ENCODE peak calls at places on chromosomes 6 and 20, in five cellular contexts. One of them, this sample, is unnamed.

GRCh38 chr6:117263353-117263927 is 1.9 kb upstream of the VGLL2 start:
- DNase-seq in cardiac fibroblast: no peak
- DNase-seq in choroid plexus epithelial cell: no peak
- DNase-seq in left ventricle myocardium inferior: no peak
- DNase-seq in Panc1: no peak
- DNase-seq in this sample: no peak

GRCh38 chr20:1934578-1935573 is 39.7 kb downstream of the SIRPA start:
- DNase-seq in cardiac fibroblast: peak; percentile 96
- DNase-seq in choroid plexus epithelial cell: peak; percentile 62
- DNase-seq in left ventricle myocardium inferior: peak; percentile 74
- DNase-seq in Panc1: no peak
- DNase-seq in this sample: peak; percentile 85

GRCh38 chr20:48636301-48636700 is 191.5 kb downstream of the PREX1 start:
- DNase-seq in cardiac fibroblast: no peak
- DNase-seq in choroid plexus epithelial cell: no peak
- DNase-seq in left ventricle myocardium inferior: no peak
- DNase-seq in Panc1: no peak
- DNase-seq in this sample: no peak

GRCh38 chr20:63094767-63095499 is 88.2 kb upstream of the BHLHE23 start:
- DNase-seq in cardiac fibroblast: no peak
- DNase-seq in choroid plexus epithelial cell: no peak
- DNase-seq in left ventricle myocardium inferior: peak; percentile 7
- DNase-seq in Panc1: no peak
- DNase-seq in this sample: no peak

GRCh38 chr6:2132416-2132815 is 113.0 kb downstream of the GMDS start:
- DNase-seq in cardiac fibroblast: peak; percentile 26
- DNase-seq in choroid plexus epithelial cell: no peak
- DNase-seq in left ventricle myocardium inferior: no peak
- DNase-seq in Panc1: no peak
- DNase-seq in this sample: peak; percentile 80

GRCh38 chr6:157990321-157991066 is 8.8 kb downstream of the SYNJ2 start:
- DNase-seq in cardiac fibroblast: no peak
- DNase-seq in choroid plexus epithelial cell: peak; percentile 48
- DNase-seq in left ventricle myocardium inferior: no peak
- DNase-seq in Panc1: no peak
- DNase-seq in this sample: no peak

GRCh38 chr6:154196333-154196732 is 157.3 kb downstream of the OPRM1 start:
- DNase-seq in cardiac fibroblast: no peak
- DNase-seq in choroid plexus epithelial cell: no peak
- DNase-seq in left ventricle myocardium inferior: no peak
- DNase-seq in Panc1: no peak
- DNase-seq in this sample: no peak

GRCh38 chr20:34907616-34908469 is 31.4 kb downstream of the ACSS2 start:
- DNase-seq in cardiac fibroblast: peak; percentile 89
- DNase-seq in choroid plexus epithelial cell: peak; percentile 54
- DNase-seq in left ventricle myocardium inferior: peak; percentile 53
- DNase-seq in Panc1: peak; percentile 76
- DNase-seq in this sample: peak; percentile 97

GRCh38 chr6:108633436-108633835 is 72.7 kb downstream of the FOXO3 start:
- DNase-seq in cardiac fibroblast: peak; percentile 41
- DNase-seq in choroid plexus epithelial cell: no peak
- DNase-seq in left ventricle myocardium inferior: no peak
- DNase-seq in Panc1: no peak
- DNase-seq in this sample: no peak

GRCh38 chr6:25280617-25280990 is 1.4 kb downstream of the CARMIL1 start:
- DNase-seq in cardiac fibroblast: peak; percentile 55
- DNase-seq in choroid plexus epithelial cell: peak; percentile 24
- DNase-seq in left ventricle myocardium inferior: no peak
- DNase-seq in Panc1: no peak
- DNase-seq in this sample: peak; percentile 52

DNA sequence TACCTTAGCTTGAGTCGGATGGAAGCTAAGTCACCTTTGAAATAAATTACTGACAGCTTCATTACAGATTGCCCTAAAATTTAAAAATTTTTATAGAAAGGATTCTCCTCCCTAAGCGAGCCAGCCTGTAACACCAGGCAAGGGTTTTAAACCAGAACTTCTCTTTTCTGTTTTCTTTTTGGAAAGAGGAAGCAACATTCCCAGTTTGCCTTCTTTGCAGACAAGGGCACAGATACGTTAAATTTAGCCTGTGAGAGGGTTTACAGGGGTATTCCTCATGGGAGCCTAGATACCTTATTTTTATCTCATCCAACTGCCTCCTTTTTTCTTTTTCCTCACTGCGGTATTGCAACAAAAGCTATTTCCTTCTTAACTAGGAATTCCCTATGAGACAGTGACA is 45.0 kb downstream of the GNAS start:
- DNase-seq in cardiac fibroblast: no peak
- DNase-seq in choroid plexus epithelial cell: no peak
- DNase-seq in left ventricle myocardium inferior: no peak
- DNase-seq in Panc1: no peak
- DNase-seq in this sample: no peak
- H3K4me3 ChIP-seq in cardiac fibroblast: no peak overlapping the region
- H3K4me3 ChIP-seq in choroid plexus epithelial cell: no peak overlapping the region
- H3K4me3 ChIP-seq in left ventricle myocardium inferior: peak overlapping the region; percentile 28
- H3K4me3 ChIP-seq in Panc1: no peak overlapping the region
- H3K4me3 ChIP-seq in this sample: no peak overlapping the region

GRCh38 chr6:136284909-136285308 is 4.7 kb downstream of the BCLAF1 start:
- DNase-seq in cardiac fibroblast: peak; percentile 33
- DNase-seq in choroid plexus epithelial cell: peak; percentile 56
- DNase-seq in left ventricle myocardium inferior: no peak
- DNase-seq in Panc1: no peak
- DNase-seq in this sample: peak; percentile 63
- H3K4me3 ChIP-seq in cardiac fibroblast: no peak overlapping the region
- H3K4me3 ChIP-seq in choroid plexus epithelial cell: no peak overlapping the region
- H3K4me3 ChIP-seq in left ventricle myocardium inferior: no peak overlapping the region
- H3K4me3 ChIP-seq in Panc1: no peak overlapping the region
- H3K4me3 ChIP-seq in this sample: no peak overlapping the region

GRCh38 chr20:38882600-38882999 is 43.6 kb upstream of the FAM83D start:
- DNase-seq in cardiac fibroblast: no peak
- DNase-seq in choroid plexus epithelial cell: no peak
- DNase-seq in left ventricle myocardium inferior: no peak
- DNase-seq in Panc1: no peak
- DNase-seq in this sample: no peak

GRCh38 chr20:38881806-38882440 is 44.3 kb upstream of the FAM83D start:
- DNase-seq in cardiac fibroblast: no peak
- DNase-seq in choroid plexus epithelial cell: no peak
- DNase-seq in left ventricle myocardium inferior: no peak
- DNase-seq in Panc1: no peak
- DNase-seq in this sample: no peak

GRCh38 chr20:38883981-38884733 is 42.1 kb upstream of the FAM83D start:
- DNase-seq in cardiac fibroblast: no peak
- DNase-seq in choroid plexus epithelial cell: no peak
- DNase-seq in left ventricle myocardium inferior: no peak
- DNase-seq in Panc1: no peak
- DNase-seq in this sample: no peak

GRCh38 chr20:38885357-38885756 is 40.9 kb upstream of the FAM83D start:
- DNase-seq in cardiac fibroblast: no peak
- DNase-seq in choroid plexus epithelial cell: no peak
- DNase-seq in left ventricle myocardium inferior: no peak
- DNase-seq in Panc1: no peak
- DNase-seq in this sample: no peak

DNA sequence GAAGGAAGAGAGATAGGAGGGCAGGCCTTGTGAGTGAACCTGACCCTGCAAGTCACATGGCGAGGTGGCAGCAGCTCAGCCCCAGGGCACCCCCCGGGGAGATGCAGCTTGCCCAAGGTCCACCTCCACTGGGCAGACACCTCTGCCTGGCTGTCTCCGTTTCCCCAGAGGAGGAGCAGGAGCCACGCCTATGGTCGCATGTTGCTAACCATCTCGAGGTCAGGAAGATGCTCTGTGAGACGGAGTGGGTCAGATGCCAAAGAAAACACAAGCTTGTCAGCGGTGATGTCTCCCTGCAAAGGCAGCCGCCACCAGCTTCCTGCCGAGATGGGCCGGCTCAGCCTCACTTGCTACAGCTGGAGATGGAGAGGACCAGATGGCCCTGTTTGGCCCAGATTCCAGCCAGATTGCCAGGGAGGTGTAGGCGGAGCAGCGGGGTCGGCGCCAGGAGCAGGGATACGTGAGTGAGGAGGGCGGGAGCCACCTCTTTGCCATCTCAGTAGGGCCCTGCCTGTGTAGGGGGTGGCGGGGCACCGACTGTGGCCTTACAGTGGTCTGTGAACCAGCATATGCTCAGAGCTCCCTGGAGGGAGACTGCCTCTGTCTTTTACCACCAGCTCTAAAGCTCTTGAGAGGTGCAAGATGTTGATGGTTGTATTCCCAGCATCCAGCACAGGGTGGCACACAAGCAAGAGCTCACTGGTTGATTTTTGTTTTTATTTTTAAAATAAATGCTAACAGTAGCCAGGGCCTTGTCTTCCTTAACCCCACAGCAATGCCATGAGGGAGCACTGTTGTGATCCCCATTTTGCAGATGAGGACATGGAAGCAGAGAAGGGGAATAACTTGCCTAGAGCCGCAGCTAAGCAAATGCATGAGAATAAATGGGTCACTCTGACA is 42.9 kb upstream of the FAM83D start:
- DNase-seq in cardiac fibroblast: peak; percentile 21
- DNase-seq in choroid plexus epithelial cell: peak; percentile 38
- DNase-seq in left ventricle myocardium inferior: no peak
- DNase-seq in Panc1: no peak
- DNase-seq in this sample: no peak
- H3K4me3 ChIP-seq in cardiac fibroblast: no peak overlapping the region
- H3K4me3 ChIP-seq in choroid plexus epithelial cell: no peak overlapping the region
- H3K4me3 ChIP-seq in left ventricle myocardium inferior: no peak overlapping the region
- H3K4me3 ChIP-seq in Panc1: no peak overlapping the region
- H3K4me3 ChIP-seq in this sample: no peak overlapping the region

DNA sequence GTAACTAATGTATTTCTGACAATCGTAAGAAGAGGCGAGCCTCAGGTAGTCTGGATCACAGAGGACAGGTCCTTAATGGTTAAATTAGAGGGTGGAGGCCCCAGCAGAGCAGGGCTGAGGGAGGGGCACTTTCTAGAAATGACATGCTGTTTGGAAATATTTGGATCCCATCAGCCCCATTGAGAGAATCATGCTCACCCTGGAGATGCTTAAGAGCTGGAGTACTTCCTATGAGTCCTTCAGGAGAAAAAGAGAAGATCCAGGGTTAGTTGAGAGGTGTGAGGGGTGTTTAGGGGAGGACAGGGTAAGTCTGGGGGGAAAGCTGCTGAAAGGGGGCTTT is 123.0 kb downstream of the TCP11 start:
- DNase-seq in cardiac fibroblast: no peak
- DNase-seq in choroid plexus epithelial cell: no peak
- DNase-seq in left ventricle myocardium inferior: no peak
- DNase-seq in Panc1: no peak
- DNase-seq in this sample: no peak
- H3K4me3 ChIP-seq in cardiac fibroblast: no peak overlapping the region
- H3K4me3 ChIP-seq in choroid plexus epithelial cell: peak overlapping the region; percentile 42
- H3K4me3 ChIP-seq in left ventricle myocardium inferior: peak overlapping the region; percentile 74
- H3K4me3 ChIP-seq in Panc1: no peak overlapping the region
- H3K4me3 ChIP-seq in this sample: no peak overlapping the region

GRCh38 chr6:52500268-52501129 is 76.4 kb downstream of the TRAM2 start:
- DNase-seq in cardiac fibroblast: no peak
- DNase-seq in choroid plexus epithelial cell: no peak
- DNase-seq in left ventricle myocardium inferior: peak; percentile 59
- DNase-seq in Panc1: no peak
- DNase-seq in this sample: no peak

GRCh38 chr6:52497652-52498408 is 77.7 kb downstream of the EFHC1 start:
- DNase-seq in cardiac fibroblast: no peak
- DNase-seq in choroid plexus epithelial cell: peak; percentile 57
- DNase-seq in left ventricle myocardium inferior: peak; percentile 46
- DNase-seq in Panc1: no peak
- DNase-seq in this sample: no peak

GRCh38 chr6:52499681-52500239 is 77.1 kb downstream of the TRAM2 start:
- DNase-seq in cardiac fibroblast: no peak
- DNase-seq in choroid plexus epithelial cell: no peak
- DNase-seq in left ventricle myocardium inferior: peak; percentile 53
- DNase-seq in Panc1: no peak
- DNase-seq in this sample: no peak

GRCh38 chr6:52499026-52499425 is 77.8 kb downstream of the TRAM2 start:
- DNase-seq in cardiac fibroblast: no peak
- DNase-seq in choroid plexus epithelial cell: peak; percentile 62
- DNase-seq in left ventricle myocardium inferior: no peak
- DNase-seq in Panc1: no peak
- DNase-seq in this sample: peak; percentile 58

DNA sequence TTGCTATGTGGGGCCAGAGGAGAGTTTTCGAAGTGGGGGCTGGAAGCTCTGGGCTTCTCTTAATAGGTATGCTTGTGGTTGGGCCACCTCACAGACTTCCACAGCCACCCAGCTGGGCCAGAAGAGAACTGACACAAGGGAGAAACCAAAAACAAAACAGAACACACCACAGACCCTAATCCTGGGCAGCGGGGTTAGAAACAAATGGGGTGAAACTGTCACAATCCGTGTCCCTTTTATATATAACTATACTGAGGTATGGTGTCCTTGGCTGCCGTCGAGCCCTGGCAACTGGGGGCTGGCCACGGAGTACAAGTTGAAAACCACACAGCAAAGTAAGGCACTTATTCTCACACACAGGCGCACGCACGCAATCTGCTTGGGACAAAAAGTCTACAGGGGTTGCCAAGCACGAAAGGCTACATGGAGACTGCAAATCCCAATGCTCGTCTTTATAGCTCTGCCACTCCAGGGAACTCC is 78.3 kb downstream of the TRAM2 start:
- DNase-seq in cardiac fibroblast: no peak
- DNase-seq in choroid plexus epithelial cell: peak; percentile 23
- DNase-seq in left ventricle myocardium inferior: no peak
- DNase-seq in Panc1: no peak
- DNase-seq in this sample: no peak
- H3K4me3 ChIP-seq in cardiac fibroblast: no peak overlapping the region
- H3K4me3 ChIP-seq in choroid plexus epithelial cell: no peak overlapping the region
- H3K4me3 ChIP-seq in left ventricle myocardium inferior: no peak overlapping the region
- H3K4me3 ChIP-seq in Panc1: no peak overlapping the region
- H3K4me3 ChIP-seq in this sample: no peak overlapping the region

GRCh38 chr6:170135461-170135820 is 155.4 kb downstream of the DLL1 start:
- DNase-seq in cardiac fibroblast: no peak
- DNase-seq in choroid plexus epithelial cell: no peak
- DNase-seq in left ventricle myocardium inferior: no peak
- DNase-seq in Panc1: no peak
- DNase-seq in this sample: no peak
- H3K4me3 ChIP-seq in cardiac fibroblast: no peak overlapping the region
- H3K4me3 ChIP-seq in choroid plexus epithelial cell: no peak overlapping the region
- H3K4me3 ChIP-seq in left ventricle myocardium inferior: peak overlapping the region; percentile 49
- H3K4me3 ChIP-seq in Panc1: no peak overlapping the region
- H3K4me3 ChIP-seq in this sample: no peak overlapping the region

GRCh38 chr20:17504326-17504897 is 26.8 kb downstream of the BFSP1 start:
- DNase-seq in cardiac fibroblast: no peak
- DNase-seq in choroid plexus epithelial cell: no peak
- DNase-seq in left ventricle myocardium inferior: no peak
- DNase-seq in Panc1: no peak
- DNase-seq in this sample: no peak
- H3K4me3 ChIP-seq in cardiac fibroblast: peak overlapping the region; percentile 19
- H3K4me3 ChIP-seq in choroid plexus epithelial cell: peak overlapping the region; percentile 29
- H3K4me3 ChIP-seq in left ventricle myocardium inferior: peak overlapping the region; percentile 69
- H3K4me3 ChIP-seq in Panc1: peak overlapping the region; percentile 54
- H3K4me3 ChIP-seq in this sample: no peak overlapping the region

DNA sequence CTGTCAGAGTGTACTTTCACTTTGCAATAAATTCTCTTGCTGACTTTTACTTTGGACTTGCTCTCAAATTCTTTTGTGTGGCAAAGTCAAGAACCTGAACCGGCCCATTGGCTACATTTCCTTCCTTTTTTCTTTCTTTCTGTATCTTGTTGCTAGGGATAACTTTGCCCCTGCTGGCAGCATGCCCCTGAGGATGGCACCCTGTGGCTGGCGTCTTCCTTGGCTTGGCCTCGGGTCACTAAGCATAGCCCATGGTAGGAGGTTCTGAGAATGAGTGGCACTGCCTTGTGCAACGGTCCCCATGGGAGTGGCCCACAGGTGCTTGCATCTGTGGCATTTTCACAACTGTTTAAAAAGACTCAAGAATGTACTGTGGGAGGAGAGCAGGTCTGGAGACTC is 14.1 kb upstream of the HLA-F start:
- DNase-seq in cardiac fibroblast: no peak
- DNase-seq in choroid plexus epithelial cell: no peak
- DNase-seq in left ventricle myocardium inferior: no peak
- DNase-seq in Panc1: no peak
- DNase-seq in this sample: no peak
- H3K4me3 ChIP-seq in cardiac fibroblast: no peak overlapping the region
- H3K4me3 ChIP-seq in choroid plexus epithelial cell: no peak overlapping the region
- H3K4me3 ChIP-seq in left ventricle myocardium inferior: no peak overlapping the region
- H3K4me3 ChIP-seq in Panc1: no peak overlapping the region
- H3K4me3 ChIP-seq in this sample: no peak overlapping the region